ENCODE peak calls at places on chromosomes 7 and 10, in ten cellular contexts. Y is lung, X is hepatocyte, K is cardiac muscle cell, W is fibroblast of mammary gland, E is heart right ventricle, G is fibroblast of pulmonary artery, B is lower lobe of right lung, M is A549, N is tibial artery. F is an unnamed sample.

GRCh38 chr10:14416308-14416700 is 85.6 kb upstream of the FRMD4A start:
- DNase-seq in Y (no peak), X (peak; percentile 23), K (no peak), W (no peak), E (no peak), G (no peak), B (no peak), M (no peak), N (no peak), F (no peak)

GRCh38 chr7:44798649-44799275 is 2.3 kb downstream of the PPIA start:
- DNase-seq in Y (no peak), X (no peak), K (no peak), W (no peak), E (no peak), G (peak; percentile 7), B (no peak), M (no peak), N (no peak), F (no peak)

GRCh38 chr10:92886334-92886961 is 38.1 kb downstream of the EXOC6 start:
- DNase-seq in Y (no peak), X (peak; percentile 20), K (no peak), W (no peak), E (no peak), G (no peak), B (no peak), M (peak; percentile 48), N (no peak), F (no peak)

GRCh38 chr7:121420976-121421375 is 24.9 kb upstream of the FAM3C start:
- DNase-seq in Y (no peak), X (peak; percentile 62), K (no peak), W (no peak), E (no peak), G (no peak), B (no peak), M (no peak), N (no peak), F (no peak)

GRCh38 chr7:16999541-17000266 is 117.9 kb upstream of the AGR3 start:
- DNase-seq in Y (no peak), X (no peak), K (no peak), W (no peak), E (no peak), G (no peak), B (no peak), M (no peak), N (no peak), F (no peak)

GRCh38 chr7:32490127-32490796 is at the start of gene LSM5:
- DNase-seq in Y (peak; percentile 92), X (peak; percentile 95), K (peak; percentile 96), W (peak; percentile 94), E (peak; percentile 93), G (peak; percentile 96), B (peak; percentile 95), M (peak; percentile 97), N (peak; percentile 94), F (peak; percentile 89)

GRCh38 chr10:87598700-87599099 is 61.0 kb upstream of the PAPSS2 start:
- DNase-seq in Y (no peak), X (no peak), K (no peak), W (no peak), E (no peak), G (no peak), B (no peak), M (no peak), N (no peak), F (no peak)

GRCh38 chr10:11595395-11595692 is 16.1 kb downstream of the USP6NL start:
- DNase-seq in Y (no peak), X (no peak), K (peak; percentile 44), W (peak; percentile 88), E (no peak), G (peak; percentile 49), B (no peak), M (no peak), N (no peak), F (no peak)

GRCh38 chr7:51066405-51066882 is 250.2 kb downstream of the COBL start:
- DNase-seq in Y (no peak), X (peak; percentile 44), K (no peak), W (no peak), E (no peak), G (no peak), B (no peak), M (no peak), N (no peak), F (no peak)

GRCh38 chr10:81177651-81178244 is 640.0 kb downstream of the SH2D4B start:
- DNase-seq in Y (no peak), X (no peak), K (no peak), W (no peak), E (no peak), G (no peak), B (no peak), M (peak; percentile 5), N (no peak), F (no peak)

GRCh38 chr10:79242620-79243152 is 104.6 kb upstream of the PPIF start:
- DNase-seq in Y (no peak), X (peak; percentile 85), K (peak; percentile 72), W (peak; percentile 72), E (peak; percentile 59), G (peak; percentile 69), B (peak; percentile 71), M (no peak), N (peak; percentile 88), F (no peak)

GRCh38 chr10:451021-451471 is 238.4 kb downstream of the DIP2C start:
- DNase-seq in Y (no peak), X (no peak), K (no peak), W (no peak), E (no peak), G (no peak), B (no peak), M (no peak), N (no peak), F (no peak)

GRCh38 chr7:47370461-47371042 is 211.4 kb downstream of the TNS3 start:
- DNase-seq in Y (no peak), X (no peak), K (no peak), W (no peak), E (no peak), G (no peak), B (no peak), M (no peak), N (no peak), F (no peak)

GRCh38 chr7:36775061-36775631 is 50.9 kb upstream of the AOAH start:
- DNase-seq in Y (no peak), X (no peak), K (no peak), W (no peak), E (no peak), G (no peak), B (no peak), M (no peak), N (no peak), F (no peak)

DNA sequence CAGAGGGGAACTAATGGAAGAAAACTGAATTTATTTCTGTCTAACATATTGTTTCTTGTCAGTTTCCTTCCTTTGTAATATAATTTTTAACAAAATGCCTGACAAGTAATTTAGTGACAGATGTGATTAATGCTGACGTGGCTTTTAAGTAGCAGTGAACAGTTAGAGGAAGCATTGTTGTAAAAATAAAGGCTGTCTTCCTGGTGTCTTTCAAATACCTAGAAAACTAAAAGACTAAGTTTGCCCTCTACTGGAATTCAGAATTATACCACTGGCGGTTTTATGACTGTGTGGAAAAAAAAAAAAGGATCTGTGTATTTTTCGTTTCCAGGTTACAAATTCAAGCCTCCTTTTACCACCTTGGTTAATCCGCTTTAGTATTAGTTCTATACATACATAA is 217.1 kb upstream of the DPP6 start:
- DNase-seq in Y (no peak), X (no peak), K (no peak), W (no peak), E (no peak), G (no peak), B (no peak), M (no peak), N (no peak), F (no peak)
- TF ChIP-seq CTCF in Y (no peak), X (no peak), K (no peak), W (no peak), E (no peak), G (no peak), B (no peak), M (no peak), N (no peak), F (no peak)

GRCh38 chr7:135206887-135207738 is 4.2 kb downstream of the WDR91 start:
- DNase-seq in Y (no peak), X (no peak), K (no peak), W (no peak), E (no peak), G (no peak), B (no peak), M (no peak), N (no peak), F (no peak)

GRCh38 chr7:135204876-135205275 is 6.5 kb downstream of the WDR91 start:
- DNase-seq in Y (no peak), X (no peak), K (no peak), W (no peak), E (no peak), G (no peak), B (no peak), M (no peak), N (no peak), F (no peak)

GRCh38 chr7:135204271-135204872 is 7.0 kb downstream of the WDR91 start:
- DNase-seq in Y (no peak), X (no peak), K (peak; percentile 78), W (peak; percentile 88), E (no peak), G (peak; percentile 50), B (no peak), M (no peak), N (no peak), F (no peak)

GRCh38 chr7:135207739-135208416 is 3.4 kb downstream of the WDR91 start:
- DNase-seq in Y (no peak), X (no peak), K (no peak), W (no peak), E (no peak), G (no peak), B (no peak), M (no peak), N (no peak), F (no peak)

DNA sequence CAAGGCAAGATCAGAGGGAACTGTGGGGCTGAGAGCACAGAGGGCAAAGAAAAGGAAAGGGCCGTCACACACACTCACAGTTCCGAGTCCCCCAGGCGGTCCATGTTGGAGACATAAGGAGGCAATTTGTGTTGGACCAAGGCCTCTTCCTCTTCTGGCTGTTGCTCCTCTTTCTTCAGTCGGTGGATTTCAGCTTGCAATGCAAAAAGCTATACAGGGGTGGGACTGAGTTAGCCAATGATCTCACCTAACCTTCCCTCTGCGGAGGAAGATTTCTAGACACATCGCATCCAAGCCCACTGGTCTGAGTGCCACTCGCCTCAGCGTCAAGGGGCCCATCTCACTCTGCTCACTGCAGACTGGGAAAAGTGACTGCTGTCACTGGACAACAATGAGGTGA is 5.5 kb downstream of the WDR91 start:
- DNase-seq in Y (no peak), X (no peak), K (no peak), W (no peak), E (no peak), G (no peak), B (no peak), M (no peak), N (no peak), F (no peak)
- H3K4me3 ChIP-seq in Y (no peak overlapping the region), X (no peak overlapping the region), K (no peak overlapping the region), W (no peak overlapping the region), E (no peak overlapping the region), G (no peak overlapping the region), B (no peak overlapping the region), M (no peak overlapping the region), N (no peak overlapping the region), F (no peak overlapping the region)

GRCh38 chr7:8831386-8831785 is 398.0 kb downstream of the NXPH1 start:
- DNase-seq in Y (no peak), X (no peak), K (no peak), W (no peak), E (no peak), G (no peak), B (no peak), M (no peak), N (no peak), F (no peak)
- TF ChIP-seq CTCF in Y (no peak), X (no peak), K (no peak), W (no peak), E (no peak), G (no peak), B (no peak), M (no peak), N (no peak), F (no peak)

GRCh38 chr10:60271319-60272040 is 118.2 kb downstream of the ANK3 start:
- DNase-seq in Y (no peak), X (no peak), K (no peak), W (no peak), E (no peak), G (no peak), B (no peak), M (no peak), N (no peak), F (no peak)
- H3K4me3 ChIP-seq in Y (no peak overlapping the region), X (no peak overlapping the region), K (no peak overlapping the region), W (no peak overlapping the region), E (no peak overlapping the region), G (no peak overlapping the region), B (no peak overlapping the region), M (no peak overlapping the region), N (no peak overlapping the region), F (no peak overlapping the region)